ENCODE peak calls at places on chromosomes 7 and 10, in four cellular contexts. U is GM23248, R is OCI-LY7, C is HCT116. Q is an unnamed sample.

GRCh38 chr10:61786728-61787127 is 114.8 kb upstream of the ARID5B start:
- DNase-seq in U (peak; percentile 89), R (no peak), C (peak; percentile 12), Q (no peak)

GRCh38 chr7:148515237-148515636 is 75.3 kb upstream of the C7orf33 start:
- DNase-seq in U (no peak), R (no peak), C (no peak), Q (no peak)

GRCh38 chr10:14953452-14954000 is 370 bp downstream of the DCLRE1C start:
- DNase-seq in U (peak; percentile 83), R (peak; percentile 62), C (peak; percentile 22), Q (peak; percentile 59)

GRCh38 chr7:92797284-92797683 is 39.1 kb downstream of the CDK6 start:
- DNase-seq in U (peak; percentile 29), R (no peak), C (no peak), Q (no peak)

GRCh38 chr10:58026036-58026435 is 241.7 kb downstream of the IPMK start:
- DNase-seq in U (no peak), R (no peak), C (no peak), Q (no peak)

GRCh38 chr7:22640269-22640668 is 86.7 kb upstream of the IL6 start:
- DNase-seq in U (no peak), R (no peak), C (no peak), Q (no peak)

GRCh38 chr10:13990918-13991317 is 339.8 kb downstream of the FRMD4A start:
- DNase-seq in U (peak; percentile 70), R (no peak), C (no peak), Q (no peak)

GRCh38 chr10:91617073-91617580 is 15.7 kb downstream of the PPP1R3C start:
- DNase-seq in U (peak; percentile 68), R (no peak), C (no peak), Q (no peak)

GRCh38 chr7:43077732-43078391 is 34.6 kb upstream of the HECW1 start:
- DNase-seq in U (peak; percentile 25), R (no peak), C (peak; percentile 59), Q (peak; percentile 86)

GRCh38 chr7:44634187-44634838 is 27.9 kb downstream of the OGDH start:
- DNase-seq in U (no peak), R (no peak), C (no peak), Q (no peak)

GRCh38 chr7:90749774-90750173 is 153.7 kb downstream of the CDK14 start:
- DNase-seq in U (no peak), R (peak; percentile 77), C (no peak), Q (peak; percentile 35)

GRCh38 chr7:44853391-44853790 is 5.5 kb upstream of the H2AZ2 start:
- DNase-seq in U (peak; percentile 31), R (no peak), C (peak; percentile 31), Q (no peak)

GRCh38 chr7:104231054-104232046 is 23.5 kb upstream of the ORC5 start:
- DNase-seq in U (peak; percentile 80), R (peak; percentile 61), C (peak; percentile 36), Q (peak; percentile 91)

GRCh38 chr10:132861116-132861691 is 75.3 kb upstream of the NKX6-2 start:
- DNase-seq in U (peak; percentile 16), R (no peak), C (no peak), Q (no peak)

GRCh38 chr10:65802391-65802790 is 1123.4 kb upstream of the LRRTM3 start:
- DNase-seq in U (no peak), R (no peak), C (no peak), Q (no peak)

GRCh38 chr10:132951926-132952325 is 9.6 kb upstream of the CFAP46 start:
- DNase-seq in U (no peak), R (no peak), C (no peak), Q (no peak)

GRCh38 chr10:12559578-12560178 is 210.3 kb downstream of the CAMK1D start:
- DNase-seq in U (no peak), R (no peak), C (no peak), Q (no peak)

GRCh38 chr7:29468196-29468595 is 95.4 kb upstream of the PRR15 start:
- DNase-seq in U (no peak), R (no peak), C (no peak), Q (no peak)

GRCh38 chr7:111082351-111082750 is 8.6 kb upstream of the LRRN3 start:
- DNase-seq in U (peak; percentile 71), R (no peak), C (no peak), Q (no peak)

GRCh38 chr7:24783731-24784130 is 26.5 kb upstream of the GSDME start:
- DNase-seq in U (peak; percentile 24), R (no peak), C (no peak), Q (no peak)

GRCh38 chr10:21510218-21511070 is 15.0 kb downstream of the SKIDA1 start:
- DNase-seq in U (peak; percentile 55), R (no peak), C (no peak), Q (peak; percentile 86)

DNA sequence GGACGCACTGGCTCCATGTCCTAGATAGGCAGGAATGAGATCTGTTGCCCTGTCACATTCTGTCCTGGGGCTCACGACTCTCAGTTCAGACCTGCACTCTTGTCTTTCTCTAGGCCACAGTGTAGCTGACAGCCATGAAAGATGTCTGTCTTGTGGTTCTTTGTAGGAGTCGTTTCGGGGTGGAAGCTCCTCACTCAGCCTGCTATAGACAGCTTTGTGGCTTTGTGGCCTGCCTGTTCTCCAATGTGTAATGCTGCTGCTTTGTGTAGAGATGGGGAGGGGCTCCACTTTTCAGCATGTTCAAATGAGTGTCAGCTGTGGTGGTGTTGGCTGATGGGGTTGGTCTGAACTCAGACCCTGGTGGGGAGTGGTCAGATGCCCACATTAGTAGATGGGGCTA is 410.7 kb downstream of the ACTR3B start:
- DNase-seq in U (no peak), R (no peak), C (no peak), Q (no peak)
- H3K9me2 ChIP-seq in U (no peaks in the 10 kb centered on the region), R (no peaks in the 10 kb centered on the region), C (no peaks in the 10 kb centered on the region), Q (no peaks in the 10 kb centered on the region)

DNA sequence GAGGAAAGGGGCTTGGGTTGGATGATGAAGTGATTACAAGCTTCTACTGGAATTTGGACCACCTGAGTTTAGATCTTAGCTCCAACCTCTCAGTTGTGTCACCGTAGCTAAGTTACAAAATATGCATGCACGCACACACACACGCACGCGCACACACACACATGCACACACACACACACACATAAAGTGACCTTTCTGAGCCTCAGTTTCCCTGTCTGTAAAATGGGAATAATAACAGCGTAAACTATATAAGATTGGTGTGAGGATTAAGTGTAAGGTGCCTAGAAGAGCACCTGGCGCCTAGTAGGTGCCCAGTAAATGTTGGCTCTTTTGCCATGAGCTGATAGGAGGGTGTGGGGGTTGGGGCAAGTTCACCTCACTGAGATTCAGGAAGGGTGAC is 12.6 kb upstream of the AQP1 start:
- DNase-seq in U (no peak), R (no peak), C (no peak), Q (no peak)
- H3K9me2 ChIP-seq in U (no peaks in the 10 kb centered on the region), R (no peaks in the 10 kb centered on the region), C (no peaks in the 10 kb centered on the region), Q (no peaks in the 10 kb centered on the region)

GRCh38 chr10:124367936-124368335 is 50.8 kb downstream of the OAT start:
- DNase-seq in U (no peak), R (no peak), C (no peak), Q (no peak)

GRCh38 chr10:124372906-124373305 is 45.8 kb downstream of the OAT start:
- DNase-seq in U (no peak), R (no peak), C (no peak), Q (no peak)

GRCh38 chr10:124369066-124369465 is 49.7 kb downstream of the OAT start:
- DNase-seq in U (no peak), R (no peak), C (no peak), Q (no peak)

GRCh38 chr10:124369986-124370385 is 48.7 kb downstream of the OAT start:
- DNase-seq in U (no peak), R (no peak), C (no peak), Q (no peak)

GRCh38 chr10:124370426-124370825 is 48.3 kb downstream of the OAT start:
- DNase-seq in U (no peak), R (no peak), C (no peak), Q (no peak)
- H3K9me2 ChIP-seq in U (no peaks in the 10 kb centered on the region), R (no peaks in the 10 kb centered on the region), C (no peaks in the 10 kb centered on the region), Q (peaks cover 4% of the 10 kb centered on the region)

GRCh38 chr7:78764571-78764970 is 688.9 kb downstream of the MAGI2 start:
- DNase-seq in U (no peak), R (no peak), C (no peak), Q (no peak)
- H3K9me2 ChIP-seq in U (no peaks in the 10 kb centered on the region), R (no peaks in the 10 kb centered on the region), C (no peaks in the 10 kb centered on the region), Q (no peaks in the 10 kb centered on the region)

DNA sequence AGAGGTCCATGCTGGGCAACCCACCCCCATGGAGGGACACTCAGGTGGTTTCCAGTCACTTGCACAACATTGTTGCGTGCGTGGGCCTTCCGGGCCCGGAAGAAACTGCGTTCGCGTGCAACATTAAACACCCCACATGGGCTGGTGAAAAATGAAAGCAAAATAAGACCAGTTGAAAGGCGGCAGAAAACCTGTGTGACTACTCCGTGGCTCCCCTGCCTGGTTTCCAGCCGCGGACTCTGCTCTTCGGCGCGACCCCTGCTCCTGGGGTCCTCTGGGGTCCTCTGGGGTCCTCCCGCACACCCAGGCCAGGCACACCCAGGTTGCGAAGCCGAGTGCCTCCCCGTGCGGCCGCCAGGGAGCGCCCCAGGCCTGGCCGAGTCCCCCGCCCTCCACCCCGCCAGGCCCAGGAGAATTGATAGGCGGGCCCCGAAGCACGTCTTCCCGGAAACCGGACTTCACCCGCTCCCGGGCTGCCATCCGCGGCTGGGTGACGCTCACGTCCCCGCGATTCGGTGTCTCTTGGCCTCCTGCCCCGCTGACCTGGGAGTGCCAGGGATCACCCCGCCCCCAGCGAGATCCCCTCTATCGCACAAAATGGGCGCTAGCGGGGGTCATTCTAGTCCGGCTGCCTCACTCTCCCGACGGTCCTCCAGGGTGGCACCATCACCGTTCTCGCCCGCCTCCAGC is 1.9 kb upstream of the SH2D4B start:
- DNase-seq in U (peak; percentile 40), R (peak; percentile 79), C (peak; percentile 48), Q (peak; percentile 82)
- H3K9me2 ChIP-seq in U (no peaks in the 10 kb centered on the region), R (no peaks in the 10 kb centered on the region), C (no peaks in the 10 kb centered on the region), Q (peaks cover 3% of the 10 kb centered on the region)

GRCh38 chr10:11227103-11227502 is 209.4 kb downstream of the CELF2 start:
- DNase-seq in U (no peak), R (no peak), C (no peak), Q (no peak)
- H3K9me2 ChIP-seq in U (no peaks in the 10 kb centered on the region), R (no peaks in the 10 kb centered on the region), C (no peaks in the 10 kb centered on the region), Q (no peaks in the 10 kb centered on the region)